ENCODE peak calls at places on chromosomes 13 and 19, in eight cellular contexts. One of them, this sample, is unnamed.
A peak's percentile ranks its signal among the peaks of the same experiment; 100 is the strongest.

GRCh38 chr19:40623403-40624239 is 22.5 kb downstream of the LTBP4 start:
- DNase-seq in heart right ventricle: no peak
- DNase-seq in lung: no peak
- DNase-seq in ovary: no peak
- DNase-seq in cardiac muscle cell: peak; percentile 45
- DNase-seq in HCT116: peak; percentile 80
- DNase-seq in uterus: peak; percentile 41
- DNase-seq in mucosa of descending colon: peak; percentile 90
- DNase-seq in this sample: peak; percentile 41

GRCh38 chr19:2507109-2507508 is 31.2 kb downstream of the GADD45B start:
- DNase-seq in heart right ventricle: no peak
- DNase-seq in lung: peak; percentile 36
- DNase-seq in ovary: no peak
- DNase-seq in cardiac muscle cell: no peak
- DNase-seq in HCT116: peak; percentile 75
- DNase-seq in uterus: no peak
- DNase-seq in mucosa of descending colon: no peak
- DNase-seq in this sample: no peak

GRCh38 chr13:41627425-41627824 is 170.1 kb downstream of the RGCC start:
- DNase-seq in heart right ventricle: no peak
- DNase-seq in lung: no peak
- DNase-seq in ovary: no peak
- DNase-seq in cardiac muscle cell: no peak
- DNase-seq in HCT116: no peak
- DNase-seq in uterus: no peak
- DNase-seq in mucosa of descending colon: no peak
- DNase-seq in this sample: no peak

GRCh38 chr19:640606-641170 is 1.0 kb downstream of the FGF22 start:
- DNase-seq in heart right ventricle: no peak
- DNase-seq in lung: no peak
- DNase-seq in ovary: no peak
- DNase-seq in cardiac muscle cell: no peak
- DNase-seq in HCT116: no peak
- DNase-seq in uterus: no peak
- DNase-seq in mucosa of descending colon: no peak
- DNase-seq in this sample: no peak

GRCh38 chr13:42894765-42895181 is 97.3 kb downstream of the EPSTI1 start:
- DNase-seq in heart right ventricle: peak; percentile 75
- DNase-seq in lung: no peak
- DNase-seq in ovary: peak; percentile 35
- DNase-seq in cardiac muscle cell: no peak
- DNase-seq in HCT116: no peak
- DNase-seq in uterus: no peak
- DNase-seq in mucosa of descending colon: no peak
- DNase-seq in this sample: peak; percentile 46

GRCh38 chr13:90943961-90944360 is 403.5 kb upstream of the MIR17HG start:
- DNase-seq in heart right ventricle: no peak
- DNase-seq in lung: no peak
- DNase-seq in ovary: no peak
- DNase-seq in cardiac muscle cell: no peak
- DNase-seq in HCT116: no peak
- DNase-seq in uterus: no peak
- DNase-seq in mucosa of descending colon: no peak
- DNase-seq in this sample: no peak

GRCh38 chr13:35469781-35470380 is 6.6 kb downstream of the MAB21L1 start:
- DNase-seq in heart right ventricle: no peak
- DNase-seq in lung: no peak
- DNase-seq in ovary: no peak
- DNase-seq in cardiac muscle cell: no peak
- DNase-seq in HCT116: no peak
- DNase-seq in uterus: no peak
- DNase-seq in mucosa of descending colon: no peak
- DNase-seq in this sample: no peak

GRCh38 chr13:73880365-73880764 is 253.8 kb downstream of the KLF12 start:
- DNase-seq in heart right ventricle: no peak
- DNase-seq in lung: no peak
- DNase-seq in ovary: no peak
- DNase-seq in cardiac muscle cell: no peak
- DNase-seq in HCT116: no peak
- DNase-seq in uterus: no peak
- DNase-seq in mucosa of descending colon: no peak
- DNase-seq in this sample: no peak

GRCh38 chr19:4504297-4504701 is 14.0 kb downstream of the PLIN4 start:
- DNase-seq in heart right ventricle: no peak
- DNase-seq in lung: no peak
- DNase-seq in ovary: peak; percentile 74
- DNase-seq in cardiac muscle cell: no peak
- DNase-seq in HCT116: no peak
- DNase-seq in uterus: no peak
- DNase-seq in mucosa of descending colon: no peak
- DNase-seq in this sample: peak; percentile 15

GRCh38 chr13:97436845-97437244 is 2.9 kb downstream of the RAP2A start:
- DNase-seq in heart right ventricle: no peak
- DNase-seq in lung: no peak
- DNase-seq in ovary: no peak
- DNase-seq in cardiac muscle cell: no peak
- DNase-seq in HCT116: no peak
- DNase-seq in uterus: no peak
- DNase-seq in mucosa of descending colon: no peak
- DNase-seq in this sample: no peak

GRCh38 chr13:52377898-52378297 is 28.1 kb downstream of the THSD1 start:
- DNase-seq in heart right ventricle: no peak
- DNase-seq in lung: no peak
- DNase-seq in ovary: no peak
- DNase-seq in cardiac muscle cell: no peak
- DNase-seq in HCT116: no peak
- DNase-seq in uterus: no peak
- DNase-seq in mucosa of descending colon: no peak
- DNase-seq in this sample: no peak

GRCh38 chr19:18361646-18362045 is 21.2 kb downstream of the PGPEP1 start:
- DNase-seq in heart right ventricle: no peak
- DNase-seq in lung: no peak
- DNase-seq in ovary: no peak
- DNase-seq in cardiac muscle cell: no peak
- DNase-seq in HCT116: no peak
- DNase-seq in uterus: no peak
- DNase-seq in mucosa of descending colon: no peak
- DNase-seq in this sample: no peak

GRCh38 chr13:38954291-38954690 is 36.3 kb downstream of the STOML3 start:
- DNase-seq in heart right ventricle: no peak
- DNase-seq in lung: no peak
- DNase-seq in ovary: no peak
- DNase-seq in cardiac muscle cell: no peak
- DNase-seq in HCT116: no peak
- DNase-seq in uterus: no peak
- DNase-seq in mucosa of descending colon: no peak
- DNase-seq in this sample: no peak

GRCh38 chr19:7545295-7545694 is 9.8 kb downstream of the PNPLA6 start:
- DNase-seq in heart right ventricle: no peak
- DNase-seq in lung: no peak
- DNase-seq in ovary: no peak
- DNase-seq in cardiac muscle cell: no peak
- DNase-seq in HCT116: no peak
- DNase-seq in uterus: no peak
- DNase-seq in mucosa of descending colon: no peak
- DNase-seq in this sample: no peak

GRCh38 chr19:7547153-7547552 is 11.6 kb downstream of the PNPLA6 start:
- DNase-seq in heart right ventricle: no peak
- DNase-seq in lung: no peak
- DNase-seq in ovary: no peak
- DNase-seq in cardiac muscle cell: no peak
- DNase-seq in HCT116: no peak
- DNase-seq in uterus: no peak
- DNase-seq in mucosa of descending colon: no peak
- DNase-seq in this sample: no peak

GRCh38 chr19:7542556-7543348 is 7.2 kb downstream of the PNPLA6 start:
- DNase-seq in heart right ventricle: no peak
- DNase-seq in lung: no peak
- DNase-seq in ovary: no peak
- DNase-seq in cardiac muscle cell: no peak
- DNase-seq in HCT116: no peak
- DNase-seq in uterus: no peak
- DNase-seq in mucosa of descending colon: no peak
- DNase-seq in this sample: no peak

GRCh38 chr19:7544626-7545025 is 9.1 kb downstream of the PNPLA6 start:
- DNase-seq in heart right ventricle: no peak
- DNase-seq in lung: peak; percentile 56
- DNase-seq in ovary: no peak
- DNase-seq in cardiac muscle cell: no peak
- DNase-seq in HCT116: no peak
- DNase-seq in uterus: no peak
- DNase-seq in mucosa of descending colon: no peak
- DNase-seq in this sample: no peak

DNA sequence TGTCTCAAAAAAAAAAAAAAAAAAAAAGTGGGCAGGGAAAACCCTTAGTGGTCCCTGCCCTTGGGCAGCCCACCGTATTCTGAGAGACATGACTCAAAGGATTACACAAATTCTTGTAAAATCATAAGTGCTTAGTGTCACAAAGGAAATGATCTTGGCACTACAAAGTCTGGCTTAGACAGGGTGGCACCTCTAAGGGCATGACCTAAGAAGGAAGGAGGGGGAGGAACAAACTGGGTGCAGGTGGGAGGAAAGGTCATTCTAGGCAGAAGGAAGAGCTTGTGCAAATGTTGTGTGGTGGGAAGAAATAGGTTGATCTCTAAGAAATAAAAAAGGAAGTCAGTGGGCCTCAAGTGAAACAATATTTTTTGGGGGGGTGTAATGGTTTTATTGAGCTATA is 10.4 kb downstream of the PNPLA6 start:
- DNase-seq in heart right ventricle: no peak
- DNase-seq in lung: no peak
- DNase-seq in ovary: no peak
- DNase-seq in cardiac muscle cell: no peak
- DNase-seq in HCT116: no peak
- DNase-seq in uterus: no peak
- DNase-seq in mucosa of descending colon: no peak
- DNase-seq in this sample: no peak
- H3K36me3 ChIP-seq in heart right ventricle: peaks cover 60% of the 10 kb centered on the region
- H3K36me3 ChIP-seq in lung: peaks cover 6% of the 10 kb centered on the region
- H3K36me3 ChIP-seq in ovary: no peaks in the 10 kb centered on the region
- H3K36me3 ChIP-seq in cardiac muscle cell: no peaks in the 10 kb centered on the region
- H3K36me3 ChIP-seq in HCT116: peaks cover 2% of the 10 kb centered on the region
- H3K36me3 ChIP-seq in uterus: no peaks in the 10 kb centered on the region
- H3K36me3 ChIP-seq in mucosa of descending colon: no peaks in the 10 kb centered on the region
- H3K36me3 ChIP-seq in this sample: peaks cover 36% of the 10 kb centered on the region

DNA sequence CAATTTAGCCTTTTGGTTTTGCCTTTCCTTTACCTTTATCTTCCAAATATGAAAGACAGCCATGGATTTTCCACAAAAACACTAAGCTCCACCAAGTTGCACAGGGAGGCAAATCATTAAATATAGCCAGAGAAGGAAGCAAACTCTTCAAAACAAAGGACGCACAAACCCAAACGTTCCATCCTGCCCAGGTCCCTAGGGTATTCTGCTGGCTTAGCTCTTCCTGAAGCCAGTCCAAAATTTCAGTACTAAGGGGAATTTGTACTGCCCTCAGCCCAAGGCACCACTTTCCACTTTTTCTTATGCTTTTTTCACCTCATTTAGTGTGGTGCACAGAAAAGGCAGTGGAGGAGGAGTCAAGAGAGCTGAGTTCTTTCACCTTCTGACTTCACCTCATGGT is 169.9 kb downstream of the FLT1 start:
- DNase-seq in heart right ventricle: peak; percentile 53
- DNase-seq in lung: no peak
- DNase-seq in ovary: no peak
- DNase-seq in cardiac muscle cell: no peak
- DNase-seq in HCT116: no peak
- DNase-seq in uterus: no peak
- DNase-seq in mucosa of descending colon: no peak
- DNase-seq in this sample: no peak
- H3K4me1 ChIP-seq in heart right ventricle: peaks cover 12% of the 10 kb centered on the region
- H3K4me1 ChIP-seq in lung: peaks cover 11% of the 10 kb centered on the region
- H3K4me1 ChIP-seq in ovary: peaks cover 4% of the 10 kb centered on the region
- H3K4me1 ChIP-seq in cardiac muscle cell: peaks cover 9% of the 10 kb centered on the region
- H3K4me1 ChIP-seq in HCT116: no peaks in the 10 kb centered on the region
- H3K4me1 ChIP-seq in uterus: no peaks in the 10 kb centered on the region
- H3K4me1 ChIP-seq in mucosa of descending colon: peaks cover 3% of the 10 kb centered on the region
- H3K4me1 ChIP-seq in this sample: peaks cover 54% of the 10 kb centered on the region

GRCh38 chr13:28819046-28819747 is 942 bp upstream of the MTUS2 start:
- DNase-seq in heart right ventricle: no peak
- DNase-seq in lung: no peak
- DNase-seq in ovary: no peak
- DNase-seq in cardiac muscle cell: peak; percentile 57
- DNase-seq in HCT116: no peak
- DNase-seq in uterus: no peak
- DNase-seq in mucosa of descending colon: no peak
- DNase-seq in this sample: no peak
- TF ChIP-seq CTCF in heart right ventricle: no peak
- TF ChIP-seq CTCF in lung: no peak
- TF ChIP-seq CTCF in ovary: no peak
- TF ChIP-seq CTCF in cardiac muscle cell: no peak
- TF ChIP-seq CTCF in HCT116: no peak
- TF ChIP-seq CTCF in uterus: no peak
- TF ChIP-seq CTCF in mucosa of descending colon: no peak
- TF ChIP-seq CTCF in this sample: no peak

GRCh38 chr19:41896581-41896942 is 13.6 kb downstream of the ARHGEF1 start:
- DNase-seq in heart right ventricle: no peak
- DNase-seq in lung: no peak
- DNase-seq in ovary: no peak
- DNase-seq in cardiac muscle cell: no peak
- DNase-seq in HCT116: no peak
- DNase-seq in uterus: no peak
- DNase-seq in mucosa of descending colon: no peak
- DNase-seq in this sample: no peak

GRCh38 chr19:41895745-41896580 is 13.0 kb downstream of the ARHGEF1 start:
- DNase-seq in heart right ventricle: no peak
- DNase-seq in lung: no peak
- DNase-seq in ovary: no peak
- DNase-seq in cardiac muscle cell: no peak
- DNase-seq in HCT116: no peak
- DNase-seq in uterus: no peak
- DNase-seq in mucosa of descending colon: no peak
- DNase-seq in this sample: no peak

GRCh38 chr19:41898235-41898634 is 15.3 kb downstream of the ARHGEF1 start:
- DNase-seq in heart right ventricle: no peak
- DNase-seq in lung: no peak
- DNase-seq in ovary: no peak
- DNase-seq in cardiac muscle cell: no peak
- DNase-seq in HCT116: no peak
- DNase-seq in uterus: no peak
- DNase-seq in mucosa of descending colon: no peak
- DNase-seq in this sample: no peak

GRCh38 chr19:41897820-41898219 is 14.8 kb downstream of the ARHGEF1 start:
- DNase-seq in heart right ventricle: no peak
- DNase-seq in lung: no peak
- DNase-seq in ovary: no peak
- DNase-seq in cardiac muscle cell: no peak
- DNase-seq in HCT116: no peak
- DNase-seq in uterus: no peak
- DNase-seq in mucosa of descending colon: no peak
- DNase-seq in this sample: no peak

DNA sequence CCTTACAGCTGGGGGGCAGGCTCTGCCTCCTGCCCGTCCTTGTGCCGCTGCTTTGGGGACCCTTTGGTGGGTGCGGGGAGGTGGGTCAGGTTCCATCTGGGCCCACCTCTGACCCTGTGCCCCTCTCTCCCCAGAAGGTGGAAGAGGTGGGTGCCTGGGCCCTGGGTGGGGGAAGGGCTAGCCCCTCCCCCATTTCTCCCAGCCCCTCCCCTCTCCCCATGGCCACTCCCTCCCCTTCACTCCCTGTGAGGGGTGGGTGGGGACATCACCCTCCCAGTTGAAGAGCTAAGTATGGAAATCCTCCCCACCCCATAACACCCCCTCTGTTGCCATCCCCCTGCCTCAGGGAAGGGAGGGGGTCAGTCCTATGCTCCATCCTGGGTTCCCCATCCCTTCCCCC is 14.2 kb downstream of the ARHGEF1 start:
- DNase-seq in heart right ventricle: no peak
- DNase-seq in lung: no peak
- DNase-seq in ovary: no peak
- DNase-seq in cardiac muscle cell: no peak
- DNase-seq in HCT116: no peak
- DNase-seq in uterus: no peak
- DNase-seq in mucosa of descending colon: no peak
- DNase-seq in this sample: no peak
- H3K36me3 ChIP-seq in heart right ventricle: peaks cover 84% of the 10 kb centered on the region
- H3K36me3 ChIP-seq in lung: peaks cover 5% of the 10 kb centered on the region
- H3K36me3 ChIP-seq in ovary: no peaks in the 10 kb centered on the region
- H3K36me3 ChIP-seq in cardiac muscle cell: peaks cover 4% of the 10 kb centered on the region
- H3K36me3 ChIP-seq in HCT116: peaks cover 32% of the 10 kb centered on the region
- H3K36me3 ChIP-seq in uterus: no peaks in the 10 kb centered on the region
- H3K36me3 ChIP-seq in mucosa of descending colon: no peaks in the 10 kb centered on the region
- H3K36me3 ChIP-seq in this sample: peaks cover 79% of the 10 kb centered on the region

This sample was measured in heart left ventricle.